ENCODE peak calls at places on chromosome 5, in four cellular contexts. B is left kidney, P is KBM-7, D is adrenal gland. G is an unnamed sample.

GRCh38 chr5:171927345-171927941 is 79.0 kb downstream of the FBXW11 start:
- DNase-seq in B (no peak), P (peak), D (no peak), G (no peak)

GRCh38 chr5:139726248-139726647 is 69.4 kb upstream of the PSD2 start:
- DNase-seq in B (no peak), P (no peak), D (no peak), G (no peak)

GRCh38 chr5:33324667-33325307 is 116.0 kb upstream of the TARS1 start:
- DNase-seq in B (no peak), P (no peak), D (no peak), G (no peak)

GRCh38 chr5:79255786-79256557 is 20.0 kb downstream of the JMY start:
- DNase-seq in B (peak), P (no peak), D (no peak), G (peak)

GRCh38 chr5:24487371-24487770 is 157.4 kb downstream of the CDH10 start:
- DNase-seq in B (no peak), P (no peak), D (no peak), G (no peak)

GRCh38 chr5:52638732-52639131 is 149.0 kb upstream of the ITGA1 start:
- DNase-seq in B (no peak), P (no peak), D (no peak), G (no peak)

GRCh38 chr5:89343666-89344065 is 460.7 kb upstream of the MEF2C start:
- DNase-seq in B (no peak), P (peak), D (no peak), G (no peak)

GRCh38 chr5:169861934-169862333 is 118.4 kb downstream of the INSYN2B start:
- DNase-seq in B (no peak), P (no peak), D (no peak), G (no peak)

GRCh38 chr5:122924203-122924602 is 78.8 kb downstream of the SNX24 start:
- DNase-seq in B (peak), P (no peak), D (no peak), G (no peak)

GRCh38 chr5:157516626-157517325 is 56.8 kb downstream of the NIPAL4 start:
- DNase-seq in B (peak), P (no peak), D (peak), G (no peak)

GRCh38 chr5:151758141-151758429 is 346 bp downstream of the ATOX1 start:
- DNase-seq in B (peak), P (no peak), D (no peak), G (no peak)

GRCh38 chr5:127909078-127909477 is 174.5 kb upstream of the SLC12A2 start:
- DNase-seq in B (peak), P (peak), D (no peak), G (peak)

GRCh38 chr5:39190311-39191102 is 28.9 kb downstream of the FYB1 start:
- DNase-seq in B (no peak), P (peak), D (no peak), G (no peak)

GRCh38 chr5:149702607-149702952 is 27.5 kb upstream of the PPARGC1B start:
- DNase-seq in B (no peak), P (no peak), D (no peak), G (no peak)

GRCh38 chr5:96537386-96537785 is 104.3 kb upstream of the PCSK1 start:
- DNase-seq in B (no peak), P (peak), D (no peak), G (no peak)

GRCh38 chr5:131999991-132000490 is 11.4 kb downstream of the ACSL6 start:
- DNase-seq in B (peak), P (no peak), D (no peak), G (no peak)

GRCh38 chr5:53167836-53168235 is 58.3 kb upstream of the MOCS2 start:
- DNase-seq in B (peak), P (no peak), D (peak), G (no peak)

GRCh38 chr5:122751293-122751753 is 23.6 kb upstream of the SNX2 start:
- DNase-seq in B (peak), P (no peak), D (no peak), G (peak)

GRCh38 chr5:74167206-74167929 is 473.2 kb downstream of the ENC1 start:
- DNase-seq in B (no peak), P (no peak), D (no peak), G (no peak)

GRCh38 chr5:123428521-123429220 is 5.5 kb upstream of the CEP120 start:
- DNase-seq in B (no peak), P (no peak), D (no peak), G (no peak)

GRCh38 chr5:86579502-86579901 is 38.2 kb upstream of the COX7C start:
- DNase-seq in B (no peak), P (no peak), D (no peak), G (no peak)

GRCh38 chr5:95155888-95156287 is 129.0 kb downstream of the MCTP1 start:
- DNase-seq in B (no peak), P (no peak), D (no peak), G (no peak)

G was measured in GM23338.